ENCODE peak calls at places on chromosomes 6 and 20, in six cellular contexts. Y is neuronal stem cell, P is IMR-90, T is H1, Q is mesenchymal stem cell, L is trophoblast cell. X is an unnamed sample.

GRCh38 chr6:56366112-56366852 is 118.9 kb upstream of the COL21A1 start:
- DNase-seq in Y (no peak), Q (no peak), P (no peak), L (no peak), T (no peak), X (no peak)

GRCh38 chr6:93751969-93752368 is 332.6 kb upstream of the EPHA7 start:
- DNase-seq in T (no peak), L (no peak), Y (peak), Q (peak), P (no peak), X (no peak)

GRCh38 chr6:145814035-145814500 is 527 bp downstream of the FBXO30 start:
- DNase-seq in P (no peak), T (no peak), L (peak), Y (peak), Q (peak), X (peak)

GRCh38 chr6:87925373-87926060 is 122.1 kb upstream of the SPACA1 start:
- DNase-seq in T (no peak), Y (no peak), L (no peak), P (no peak), Q (no peak), X (no peak)

GRCh38 chr20:45890077-45890996 is 671 bp downstream of the NEURL2 start:
- DNase-seq in P (peak), T (peak), Q (peak), Y (peak), L (peak), X (peak)

GRCh38 chr6:128039542-128039941 is 138.7 kb upstream of the THEMIS start:
- DNase-seq in T (no peak), Y (no peak), Q (peak), L (no peak), P (no peak), X (no peak)

GRCh38 chr20:51318058-51318960 is 224.2 kb downstream of the NFATC2 start:
- DNase-seq in L (peak), Y (peak), P (no peak), Q (no peak), T (peak), X (peak)

GRCh38 chr6:16239090-16239797 is 857 bp downstream of the GMPR start:
- DNase-seq in T (peak), P (peak), L (peak), Y (no peak), Q (peak), X (no peak)

GRCh38 chr6:164345856-164346496 is 931.5 kb downstream of the QKI start:
- DNase-seq in P (no peak), T (no peak), L (no peak), Y (no peak), Q (no peak), X (no peak)

GRCh38 chr6:7051780-7052440 is 55.9 kb upstream of the RREB1 start:
- DNase-seq in Y (peak), P (no peak), L (peak), T (no peak), Q (peak), X (peak)

GRCh38 chr6:108643184-108643583 is 82.5 kb downstream of the FOXO3 start:
- DNase-seq in Q (no peak), T (no peak), L (no peak), P (no peak), Y (no peak), X (no peak)

GRCh38 chr6:153129873-153130514 is 1.1 kb downstream of the RGS17 start:
- DNase-seq in T (no peak), Y (peak), P (peak), L (no peak), Q (peak), X (no peak)

GRCh38 chr6:159807150-159807859 is 7.2 kb downstream of the PNLDC1 start:
- DNase-seq in Q (no peak), Y (no peak), L (peak), T (no peak), P (no peak), X (no peak)

GRCh38 chr6:156910938-156911337 is 133.8 kb downstream of the ARID1B start:
- DNase-seq in Y (no peak), P (no peak), T (no peak), L (no peak), Q (no peak), X (no peak)

GRCh38 chr20:57471496-57472210 is 53.3 kb downstream of the CTCFL start:
- DNase-seq in P (no peak), L (no peak), Q (no peak), Y (no peak), T (no peak), X (no peak)

DNA sequence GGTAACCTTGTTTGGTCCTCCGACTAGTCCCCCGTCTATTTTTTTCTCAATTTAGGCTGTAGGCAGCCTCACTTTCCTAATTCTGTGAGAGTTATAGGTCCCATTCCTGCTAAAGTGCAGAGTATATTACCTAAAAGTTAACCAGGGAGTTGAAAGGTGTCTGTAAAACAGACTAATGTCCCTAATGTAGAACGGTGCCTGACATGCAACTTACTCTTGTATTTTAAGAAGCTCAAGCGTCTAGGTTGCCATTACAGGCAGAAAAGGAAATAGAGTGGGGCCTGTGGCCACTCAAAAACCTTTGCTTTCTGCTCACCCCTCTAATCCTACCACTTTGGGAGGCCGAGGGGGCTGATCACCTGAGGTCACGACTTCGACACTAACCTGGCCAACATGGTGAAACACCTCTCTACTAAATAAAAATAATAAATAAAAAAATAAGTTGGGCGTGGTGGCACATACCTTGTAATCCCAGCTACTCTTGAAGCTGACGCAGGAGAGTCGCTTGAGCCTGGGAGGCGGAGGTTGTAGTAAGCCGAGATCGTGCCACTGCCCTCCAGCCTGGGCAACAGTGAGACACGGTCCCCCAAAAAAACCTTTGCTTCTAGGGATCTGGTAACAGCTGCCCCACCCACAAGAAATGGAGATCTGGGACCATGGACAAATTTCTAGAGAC is 37.9 kb downstream of the HFE start:
- DNase-seq in Y (no peak), P (no peak), Q (peak), T (no peak), L (peak), X (no peak)
- H4K8ac ChIP-seq in Y (no peak), P (peak), Q (peak), T (no peak), L (no peak), X (no peak)

DNA sequence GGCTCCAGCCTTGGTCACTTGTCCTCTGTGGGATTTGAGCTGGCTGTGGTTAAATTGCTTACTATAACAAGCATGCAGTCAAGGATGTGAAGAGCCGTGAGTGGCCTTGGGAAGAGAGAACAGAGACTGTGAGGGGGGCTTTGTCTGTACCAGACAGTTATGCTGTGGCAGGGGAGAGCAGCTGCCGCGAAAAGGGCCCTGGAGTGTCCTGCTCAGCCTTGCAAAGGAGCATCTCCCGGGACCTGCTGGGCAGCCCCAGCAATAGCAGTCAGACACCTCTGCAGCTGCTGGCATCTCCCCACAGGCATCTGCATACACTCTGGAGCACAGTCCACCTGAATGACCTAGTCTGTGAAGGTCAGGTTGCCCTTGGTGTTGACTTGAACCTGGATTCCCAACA is 6.3 kb downstream of the EBF4 start:
- DNase-seq in P (no peak), L (no peak), Y (no peak), Q (no peak), T (peak), X (no peak)
- H4K91ac ChIP-seq in P (no peak), L (no peak), Y (no peak), Q (no peak), T (no peak), X (no peak)

GRCh38 chr6:137218473-137218916 is 690 bp downstream of the IFNGR1 start:
- DNase-seq in Y (peak), Q (peak), L (peak), T (no peak), P (peak), X (no peak)
- H3K23ac ChIP-seq in Y (no peak), Q (no peak), L (no peak), T (no peak), P (peak), X (no peak)

DNA sequence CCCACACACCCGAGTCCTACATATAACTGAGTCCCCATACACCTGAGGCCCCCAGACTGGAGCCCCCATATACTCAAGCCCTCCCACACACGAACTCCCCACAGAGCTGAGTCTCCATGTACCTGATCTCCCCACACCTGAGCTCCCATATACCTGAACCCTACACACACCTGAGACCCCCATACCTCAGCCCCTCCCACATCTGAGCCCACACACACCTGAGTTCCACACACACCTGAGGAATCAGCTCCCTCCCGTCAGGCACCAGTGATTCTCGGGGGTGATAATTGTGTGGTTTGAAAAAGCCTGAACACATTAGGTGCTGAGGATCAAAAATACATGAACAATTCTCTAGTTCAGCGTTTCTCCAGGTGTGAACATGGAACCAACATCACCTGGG is 15.4 kb downstream of the PFDN4 start:
- DNase-seq in Y (no peak), Q (no peak), P (no peak), T (no peak), L (no peak), X (no peak)
- H4K8ac ChIP-seq in Y (no peak), Q (no peak), P (no peak), T (no peak), L (peak), X (no peak)

GRCh38 chr20:22729180-22729579 is 144.8 kb upstream of the FOXA2 start:
- DNase-seq in Q (peak), P (no peak), L (no peak), T (no peak), Y (no peak), X (no peak)
- H4K91ac ChIP-seq in Q (no peak), P (no peak), L (no peak), T (no peak), Y (no peak), X (no peak)

DNA sequence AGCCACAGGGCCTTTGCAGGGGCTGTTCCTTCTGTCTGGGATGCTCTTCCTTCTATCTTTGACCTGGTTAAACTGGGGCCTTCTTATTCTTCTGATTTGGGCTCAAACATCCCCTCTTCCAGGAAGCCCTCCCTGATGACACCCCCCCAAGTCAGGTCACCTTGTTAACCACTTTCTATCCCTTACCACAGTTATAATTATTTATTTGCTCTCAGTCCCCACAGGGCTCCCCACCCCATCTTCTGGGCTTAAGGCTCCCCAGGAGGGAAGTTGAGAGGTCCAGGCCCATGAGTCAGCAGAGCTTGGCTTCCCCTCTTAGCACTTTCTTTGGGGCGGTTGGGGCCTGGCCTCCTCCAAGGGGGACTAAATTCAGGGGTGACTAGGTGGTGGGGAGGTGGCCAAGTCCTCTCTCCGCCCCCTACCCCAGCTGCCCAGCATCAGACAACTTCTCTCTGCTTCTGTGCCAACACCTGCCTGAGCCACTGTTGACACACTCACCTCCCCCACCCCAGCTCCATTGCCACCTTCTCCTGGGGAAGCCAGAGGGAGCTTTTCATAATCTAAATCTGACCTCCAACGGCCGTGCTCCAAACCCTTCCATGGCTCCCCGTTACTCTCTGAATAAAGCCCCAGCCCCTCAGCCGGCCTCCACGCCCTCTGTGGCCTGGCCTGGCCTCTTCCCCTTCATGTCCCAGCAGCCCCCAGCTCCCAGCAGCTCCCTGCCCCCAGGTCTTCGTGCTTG is 70.0 kb downstream of the CEBPB start:
- DNase-seq in T (no peak), L (no peak), Q (no peak), Y (no peak), P (no peak), X (no peak)
- H3K23ac ChIP-seq in T (no peak), L (no peak), Q (no peak), Y (no peak), P (no peak), X (no peak)

DNA sequence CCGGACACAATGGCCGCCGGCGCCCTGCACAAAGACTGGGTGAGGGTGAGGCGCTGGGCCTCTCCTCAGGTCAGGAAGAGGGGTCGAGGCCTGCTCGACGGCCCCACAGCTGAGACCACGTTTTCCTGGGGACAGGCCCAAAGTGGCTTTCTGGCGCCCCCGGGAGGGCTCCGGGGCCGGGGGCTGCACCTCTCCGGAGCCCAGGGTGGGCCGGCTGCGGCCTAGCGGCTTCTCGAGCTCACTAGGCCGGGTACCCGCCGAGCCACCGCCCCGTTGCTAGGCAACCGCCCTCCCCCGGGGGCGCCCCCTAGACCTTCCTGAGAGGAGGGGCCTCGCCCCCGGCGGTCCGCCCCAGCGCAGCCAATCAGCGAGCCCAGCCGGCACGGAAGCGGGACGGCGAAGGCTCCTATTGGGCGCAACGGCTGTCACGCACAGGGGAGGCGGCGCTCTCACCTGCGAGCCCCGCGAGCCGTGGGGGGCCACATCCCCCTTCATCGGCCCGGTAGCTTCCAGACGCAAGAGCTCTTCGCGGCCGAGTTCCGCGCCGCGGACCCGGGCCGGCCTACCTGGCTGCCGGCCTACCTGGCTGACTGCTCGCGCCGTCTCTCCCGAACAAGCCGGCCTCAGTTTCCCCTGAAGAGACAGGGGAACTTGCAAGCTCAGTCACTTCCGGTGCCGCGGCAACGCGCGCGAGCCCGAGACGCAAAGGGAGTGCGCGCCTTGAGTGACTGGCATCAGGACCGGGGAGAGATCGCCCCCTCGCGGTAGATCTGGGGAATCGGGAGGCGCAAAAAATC is 812 bp upstream of the BCL2L1 start:
- DNase-seq in Y (peak), P (peak), L (peak), Q (peak), T (peak), X (peak)
- H4K8ac ChIP-seq in Y (peak), P (peak), L (peak), Q (peak), T (peak), X (no peak)

GRCh38 chr6:90093558-90094073 is 199.3 kb downstream of the GJA10 start:
- DNase-seq in Y (no peak), L (no peak), P (no peak), Q (no peak), T (no peak), X (no peak)
- H4K91ac ChIP-seq in Y (no peak), L (no peak), P (no peak), Q (no peak), T (no peak), X (no peak)

GRCh38 chr20:36951977-36952738 is 650 bp upstream of the SAMHD1 start:
- DNase-seq in L (no peak), T (no peak), P (no peak), Q (no peak), Y (no peak), X (no peak)

GRCh38 chr20:36950432-36951197 is 893 bp downstream of the SAMHD1 start:
- DNase-seq in L (peak), Q (peak), Y (peak), P (peak), T (no peak), X (peak)

GRCh38 chr20:36956674-36957073 is 5.2 kb upstream of the SAMHD1 start:
- DNase-seq in L (no peak), P (no peak), Y (no peak), T (no peak), Q (no peak), X (no peak)

GRCh38 chr20:36951198-36951976 is at the start of gene SAMHD1:
- DNase-seq in L (peak), P (peak), T (peak), Q (peak), Y (peak), X (peak)
- H3K23ac ChIP-seq in L (no peak), P (peak), T (no peak), Q (no peak), Y (peak), X (no peak)

X was measured in H9.